ENCODE peak calls at places on chromosomes 2 and 18, in four cellular contexts. W is WERI-Rb-1; K is effector memory CD4-positive, alpha-beta T cell; C is BE2C. E is an unnamed sample.

GRCh38 chr2:88059979-88060906 is 4.7 kb upstream of the KRCC1 start:
- DNase-seq in W (peak; percentile 26), K (no peak), C (no peak), E (no peak)

GRCh38 chr2:150609831-150610582 is 122.5 kb upstream of the RND3 start:
- DNase-seq in W (no peak), K (no peak), C (no peak), E (no peak)

GRCh38 chr18:50986360-50987087 is 18.7 kb downstream of the ELAC1 start:
- DNase-seq in W (no peak), K (no peak), C (no peak), E (no peak)

GRCh38 chr2:177467646-177468045 is 75.1 kb downstream of the AGPS start:
- DNase-seq in W (no peak), K (no peak), C (no peak), E (no peak)

GRCh38 chr2:189799531-189799930 is 15.3 kb downstream of the PMS1 start:
- DNase-seq in W (no peak), K (no peak), C (no peak), E (no peak)

GRCh38 chr2:210593166-210593565 is 36.8 kb downstream of the CPS1 start:
- DNase-seq in W (no peak), K (no peak), C (no peak), E (no peak)

GRCh38 chr2:218569038-218569431 is 396 bp downstream of the CNOT9 start:
- DNase-seq in W (no peak), K (peak; percentile 59), C (peak; percentile 50), E (peak; percentile 58)

GRCh38 chr18:51235011-51235789 is 37.7 kb upstream of the MEX3C start:
- DNase-seq in W (no peak), K (no peak), C (peak; percentile 22), E (no peak)

GRCh38 chr2:113200236-113200635 is 26.5 kb downstream of the PSD4 start:
- DNase-seq in W (peak; percentile 44), K (no peak), C (no peak), E (no peak)

GRCh38 chr2:120221616-120222015 is 1.6 kb downstream of the TMEM185B start:
- DNase-seq in W (no peak), K (no peak), C (no peak), E (no peak)

GRCh38 chr2:9313443-9313842 is 106.8 kb downstream of the ASAP2 start:
- DNase-seq in W (no peak), K (no peak), C (no peak), E (no peak)

GRCh38 chr2:127576433-127577207 is 41.1 kb downstream of the MYO7B start:
- DNase-seq in W (no peak), K (no peak), C (peak; percentile 73), E (no peak)

GRCh38 chr2:172101707-172102158 is 967 bp downstream of the DLX2 start:
- DNase-seq in W (no peak), K (no peak), C (no peak), E (no peak)

DNA sequence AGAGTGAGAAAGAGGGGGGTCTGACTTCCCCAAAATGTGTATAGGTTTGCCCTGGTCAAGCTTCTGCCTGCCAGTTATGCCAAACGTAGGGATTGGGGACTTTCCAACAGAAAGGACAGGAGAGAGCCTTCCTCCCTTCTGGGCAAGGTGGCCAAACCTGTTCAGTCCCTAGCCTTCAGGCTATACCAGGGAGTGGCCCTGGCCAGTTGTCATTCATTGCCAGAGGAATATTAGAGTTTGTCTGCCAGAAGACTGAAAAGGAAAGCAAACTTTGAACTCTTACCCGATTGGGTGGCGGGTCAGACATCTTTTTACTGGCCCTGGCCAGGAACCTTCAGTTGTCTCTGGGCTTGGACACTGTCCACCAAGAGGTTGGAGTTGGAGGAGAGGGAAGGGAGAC is 22.1 kb downstream of the RAB3GAP1 start:
- DNase-seq in W (no peak), K (no peak), C (no peak), E (no peak)
- H3K9me3 ChIP-seq in W (peaks cover 17% of the 10 kb centered on the region), K (no peaks in the 10 kb centered on the region), C (no peaks in the 10 kb centered on the region), E (no peaks in the 10 kb centered on the region)

GRCh38 chr2:6027066-6027465 is 334.9 kb downstream of the SOX11 start:
- DNase-seq in W (no peak), K (no peak), C (no peak), E (no peak)

GRCh38 chr2:6036211-6036610 is 344.0 kb downstream of the SOX11 start:
- DNase-seq in W (no peak), K (no peak), C (no peak), E (no peak)

GRCh38 chr2:6025391-6025790 is 333.2 kb downstream of the SOX11 start:
- DNase-seq in W (peak; percentile 54), K (no peak), C (no peak), E (no peak)

GRCh38 chr2:6031165-6031867 is 339.1 kb downstream of the SOX11 start:
- DNase-seq in W (no peak), K (no peak), C (no peak), E (no peak)
- H3K9me3 ChIP-seq in W (no peaks in the 10 kb centered on the region), K (no peaks in the 10 kb centered on the region), C (no peaks in the 10 kb centered on the region), E (no peaks in the 10 kb centered on the region)

GRCh38 chr2:94759211-94759610 is 112.0 kb upstream of the TEKT4 start:
- DNase-seq in W (no peak), K (no peak), C (no peak), E (no peak)
- H3K9me3 ChIP-seq in W (no peaks in the 10 kb centered on the region), K (no peaks in the 10 kb centered on the region), C (no peaks in the 10 kb centered on the region), E (no peaks in the 10 kb centered on the region)

GRCh38 chr18:44518666-44519065 is 162.0 kb upstream of the SETBP1 start:
- DNase-seq in W (no peak), K (no peak), C (no peak), E (no peak)
- H3K9me3 ChIP-seq in W (no peaks in the 10 kb centered on the region), K (no peaks in the 10 kb centered on the region), C (no peaks in the 10 kb centered on the region), E (no peaks in the 10 kb centered on the region)

GRCh38 chr2:95238131-95238530 is 30.8 kb downstream of the ZNF892 start:
- DNase-seq in W (no peak), K (no peak), C (no peak), E (no peak)
- H3K9me3 ChIP-seq in W (peaks cover 9% of the 10 kb centered on the region), K (peaks cover 9% of the 10 kb centered on the region), C (no peaks in the 10 kb centered on the region), E (peaks cover 11% of the 10 kb centered on the region)

GRCh38 chr18:78884502-78884901 is 95.1 kb upstream of the SALL3 start:
- DNase-seq in W (no peak), K (no peak), C (no peak), E (no peak)
- H3K9me3 ChIP-seq in W (peaks cover 32% of the 10 kb centered on the region), K (peaks cover 10% of the 10 kb centered on the region), C (no peaks in the 10 kb centered on the region), E (no peaks in the 10 kb centered on the region)

GRCh38 chr2:240529344-240529999 is 28.3 kb downstream of the ANKMY1 start:
- DNase-seq in W (no peak), K (no peak), C (no peak), E (no peak)
- H3K9me3 ChIP-seq in W (peaks cover 9% of the 10 kb centered on the region), K (peaks cover 8% of the 10 kb centered on the region), C (peaks cover 4% of the 10 kb centered on the region), E (peaks cover 5% of the 10 kb centered on the region)

DNA sequence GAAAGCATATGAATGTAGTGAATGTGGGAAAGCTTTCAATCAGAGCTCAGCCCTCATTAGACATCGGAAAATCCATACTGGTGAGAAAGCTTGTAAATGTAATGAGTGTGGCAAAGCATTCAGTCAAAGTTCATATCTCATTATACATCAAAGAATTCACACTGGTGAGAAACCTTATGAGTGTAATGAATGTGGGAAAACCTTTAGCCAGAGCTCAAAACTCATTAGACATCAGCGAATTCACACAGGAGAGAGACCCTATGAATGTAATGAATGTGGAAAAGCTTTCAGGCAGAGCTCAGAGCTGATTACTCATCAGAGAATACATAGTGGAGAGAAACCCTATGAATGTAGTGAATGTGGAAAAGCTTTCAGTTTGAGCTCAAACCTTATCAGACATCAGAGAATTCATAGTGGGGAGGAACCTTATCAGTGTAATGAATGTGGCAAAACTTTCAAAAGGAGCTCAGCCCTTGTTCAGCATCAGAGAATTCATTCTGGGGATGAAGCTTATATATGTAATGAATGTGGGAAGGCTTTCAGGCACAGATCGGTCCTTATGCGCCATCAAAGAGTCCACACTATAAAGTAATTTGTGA is 5.0 kb downstream of the ZNF397 start:
- DNase-seq in W (no peak), K (no peak), C (no peak), E (no peak)
- H3K9me3 ChIP-seq in W (no peaks in the 10 kb centered on the region), K (no peaks in the 10 kb centered on the region), C (no peaks in the 10 kb centered on the region), E (no peaks in the 10 kb centered on the region)

E was measured in T-helper 17 cell.